ENCODE peak calls at places on chromosomes 13 and 19, in ten cellular contexts. W is skeletal muscle cell; Y is GM23248; T is lower lobe of right lung; H is small intestine; A is GM23338; P is kidney epithelial cell; J is CD8-positive, alpha-beta T cell; G is neuronal stem cell; F is CD4-positive, alpha-beta memory T cell. D is an unnamed sample.

GRCh38 chr19:58229255-58229639 is 533 bp downstream of the ZNF544 start:
- DNase-seq in H (peak), J (no peak), G (no peak), T (no peak), A (peak), F (peak), P (no peak), W (peak), Y (peak), D (peak)

GRCh38 chr13:114021464-114022308 is 47.8 kb upstream of the C13orf46 start:
- DNase-seq in J (no peak), H (no peak), G (no peak), P (no peak), Y (no peak), W (no peak), F (no peak), A (no peak), T (no peak), D (no peak)

GRCh38 chr13:36904219-36904618 is 15.8 kb downstream of the SMAD9 start:
- DNase-seq in F (no peak), G (no peak), H (no peak), A (no peak), Y (no peak), P (no peak), T (no peak), J (no peak), W (no peak), D (no peak)

GRCh38 chr19:5637971-5638370 is 15.1 kb downstream of the SAFB start:
- DNase-seq in T (no peak), H (no peak), Y (peak), A (no peak), P (no peak), F (no peak), J (no peak), W (no peak), G (no peak), D (no peak)

GRCh38 chr19:12163841-12164240 is 945 bp downstream of the ZNF136 start:
- DNase-seq in P (no peak), F (no peak), W (no peak), T (no peak), G (no peak), H (no peak), Y (peak), A (peak), J (no peak), D (no peak)

GRCh38 chr13:35630551-35631275 is 154.2 kb upstream of the MAB21L1 start:
- DNase-seq in T (no peak), A (peak), W (peak), J (no peak), G (peak), H (peak), Y (peak), F (no peak), P (peak), D (peak)

GRCh38 chr19:44775676-44776240 is 1.9 kb upstream of the CBLC start:
- DNase-seq in Y (no peak), A (no peak), T (no peak), G (no peak), F (no peak), P (no peak), W (no peak), J (no peak), H (no peak), D (no peak)

GRCh38 chr13:99981115-99982020 is at the start of gene ZIC2:
- DNase-seq in J (peak), Y (peak), A (peak), T (no peak), W (no peak), G (peak), P (no peak), H (no peak), F (no peak), D (peak)

GRCh38 chr19:19459707-19460251 is 54.3 kb downstream of the GATAD2A start:
- DNase-seq in H (peak), T (peak), J (peak), A (no peak), Y (peak), G (no peak), W (peak), P (no peak), F (peak), D (peak)

GRCh38 chr13:114285166-114285808 is 3.9 kb downstream of the UPF3A start:
- DNase-seq in P (peak), A (no peak), W (no peak), J (no peak), F (no peak), Y (peak), H (no peak), G (no peak), T (no peak), D (no peak)

GRCh38 chr13:79810671-79811070 is 329.7 kb downstream of the NDFIP2 start:
- DNase-seq in Y (peak), H (no peak), G (no peak), W (no peak), T (no peak), F (no peak), P (peak), J (no peak), A (peak), D (peak)

GRCh38 chr13:29524176-29524575 is 71.3 kb downstream of the SLC7A1 start:
- DNase-seq in J (no peak), W (no peak), A (no peak), F (no peak), H (no peak), Y (no peak), T (no peak), P (no peak), G (no peak), D (no peak)

GRCh38 chr13:30831515-30831914 is 74.6 kb upstream of the MEDAG start:
- DNase-seq in H (no peak), Y (no peak), W (no peak), J (no peak), G (no peak), T (no peak), A (no peak), P (no peak), F (no peak), D (no peak)

GRCh38 chr13:96821381-96821780 is 172.9 kb downstream of the OXGR1 start:
- DNase-seq in Y (peak), G (no peak), H (no peak), A (no peak), P (no peak), F (no peak), T (no peak), W (no peak), J (no peak), D (no peak)

GRCh38 chr13:28657784-28658538 is 969 bp upstream of the POMP start:
- DNase-seq in P (no peak), Y (peak), T (no peak), F (no peak), A (no peak), W (no peak), H (peak), G (no peak), J (no peak), D (peak)

GRCh38 chr13:112726018-112726767 is 36.4 kb downstream of the ATP11A start:
- DNase-seq in P (no peak), H (no peak), T (peak), F (no peak), G (no peak), J (no peak), Y (no peak), W (no peak), A (no peak), D (no peak)

GRCh38 chr19:2302319-2303208 is 5.4 kb downstream of the LINGO3 start:
- DNase-seq in T (no peak), A (peak), F (no peak), J (no peak), H (no peak), G (peak), W (no peak), P (no peak), Y (peak), D (no peak)

GRCh38 chr13:41501281-41501680 is 43.9 kb downstream of the RGCC start:
- DNase-seq in P (peak), J (no peak), G (no peak), W (no peak), Y (no peak), F (no peak), H (no peak), A (no peak), T (no peak), D (no peak)

GRCh38 chr19:29663861-29664752 is 1.2 kb upstream of the PLEKHF1 start:
- DNase-seq in A (no peak), P (no peak), J (no peak), G (no peak), Y (peak), W (no peak), T (no peak), H (no peak), F (no peak), D (no peak)

GRCh38 chr13:51818771-51819511 is 15.0 kb upstream of the DHRS12 start:
- DNase-seq in F (peak), W (no peak), P (no peak), A (no peak), G (no peak), T (no peak), H (no peak), Y (peak), J (no peak), D (peak)

GRCh38 chr13:59906413-59907027 is 257.2 kb downstream of the DIAPH3 start:
- DNase-seq in H (peak), J (no peak), W (no peak), A (peak), F (no peak), G (no peak), P (peak), T (no peak), Y (peak), D (peak)

GRCh38 chr19:11375143-11375948 is 880 bp downstream of the SWSAP1 start:
- DNase-seq in F (peak), J (peak), H (peak), A (peak), G (no peak), T (peak), W (no peak), P (no peak), Y (no peak), D (peak)

GRCh38 chr19:33778089-33778791 is 18.4 kb upstream of the KCTD15 start:
- DNase-seq in J (peak), T (peak), P (no peak), W (no peak), F (peak), Y (peak), G (peak), A (peak), H (peak), D (peak)

GRCh38 chr13:108483981-108484380 is 145.4 kb upstream of the MYO16 start:
- DNase-seq in J (no peak), Y (no peak), T (no peak), H (no peak), P (no peak), A (no peak), G (no peak), W (no peak), F (no peak), D (no peak)

GRCh38 chr13:98466634-98467236 is 110.2 kb downstream of the STK24 start:
- DNase-seq in P (no peak), F (no peak), W (no peak), T (no peak), G (no peak), Y (peak), A (peak), J (no peak), H (no peak), D (peak)

GRCh38 chr19:4415352-4415751 is 12.9 kb downstream of the CHAF1A start:
- DNase-seq in H (peak), Y (peak), F (no peak), A (peak), W (no peak), T (no peak), P (no peak), J (no peak), G (no peak), D (no peak)

GRCh38 chr13:87459419-87459818 is 211.8 kb upstream of the SLITRK5 start:
- DNase-seq in T (no peak), F (no peak), P (no peak), G (no peak), W (no peak), Y (no peak), J (no peak), A (no peak), H (no peak), D (no peak)

GRCh38 chr19:33376423-33376822 is 2.9 kb downstream of the CEBPG start:
- DNase-seq in G (no peak), F (no peak), Y (peak), H (peak), A (no peak), P (no peak), J (no peak), W (peak), T (no peak), D (no peak)

GRCh38 chr13:104318121-104318520 is 1251.9 kb upstream of the SLC10A2 start:
- DNase-seq in Y (no peak), J (no peak), W (no peak), G (no peak), H (no peak), A (peak), P (no peak), F (no peak), T (no peak), D (no peak)

GRCh38 chr19:29680447-29680846 is 15.2 kb downstream of the PLEKHF1 start:
- DNase-seq in J (peak), G (no peak), H (peak), Y (no peak), T (peak), F (peak), P (no peak), A (no peak), W (no peak), D (peak)

GRCh38 chr13:64810701-64811258 is 2419.4 kb downstream of the PCDH9 start:
- DNase-seq in W (peak), P (no peak), F (no peak), J (no peak), A (no peak), G (no peak), H (no peak), Y (peak), T (no peak), D (no peak)

DNA sequence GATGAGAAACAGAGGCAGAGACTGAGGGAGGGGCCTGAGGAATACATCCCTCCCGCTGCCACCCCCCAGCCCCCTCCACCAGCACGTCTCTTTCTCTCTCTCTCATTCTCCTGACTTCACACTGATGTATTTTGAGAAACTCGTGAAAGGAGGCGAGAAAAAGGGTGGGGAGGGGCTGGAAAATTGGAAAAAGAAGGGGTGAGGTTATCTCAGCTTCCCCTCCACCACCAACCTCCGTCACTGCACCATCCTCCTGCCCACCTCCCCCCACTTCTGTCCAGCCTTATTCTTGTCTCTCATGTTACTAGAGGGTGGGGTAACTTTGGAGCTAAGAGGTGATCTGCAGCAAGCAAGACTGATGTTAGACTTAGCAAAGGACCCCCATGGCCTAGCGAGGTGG is 1.5 kb downstream of the SLC17A7 start:
- DNase-seq in W (no peak), A (no peak), G (no peak), Y (no peak), J (no peak), F (no peak), T (no peak), P (no peak), H (no peak), D (no peak)
- H3K4me3 ChIP-seq in W (no peak), A (no peak), G (peak), Y (no peak), J (no peak), F (no peak), T (no peak), P (no peak), H (no peak), D (no peak)

GRCh38 chr19:17104679-17105078 is 29.1 kb downstream of the MYO9B start:
- DNase-seq in W (no peak), J (no peak), A (no peak), T (no peak), F (no peak), P (no peak), G (no peak), H (no peak), Y (no peak), D (peak)
- H3K4me3 ChIP-seq in W (no peak), J (no peak), A (no peak), T (no peak), F (no peak), P (no peak), G (no peak), H (no peak), Y (no peak), D (no peak)

DNA sequence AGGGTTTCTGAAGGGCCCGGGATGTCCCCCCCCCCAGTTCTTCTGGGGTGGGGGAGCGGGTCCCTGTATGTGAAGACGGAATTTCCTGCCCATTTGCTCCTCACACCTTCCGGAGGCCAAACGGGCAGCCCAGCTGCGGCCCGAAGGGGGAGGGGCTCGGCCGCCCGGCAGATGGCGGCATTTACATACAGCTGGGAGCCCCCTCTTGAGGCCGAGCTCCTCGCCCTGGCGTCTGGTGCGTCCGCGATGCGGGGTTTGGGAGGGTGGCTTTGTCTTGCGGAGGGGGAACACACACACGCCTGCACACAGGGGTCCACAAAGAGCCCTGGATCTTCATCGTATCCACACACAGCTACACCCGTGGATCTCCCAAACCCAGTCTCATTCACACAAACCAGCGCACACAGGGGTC is 891 bp upstream of the DLL3 start:
- DNase-seq in F (no peak), A (peak), T (no peak), P (no peak), H (peak), Y (peak), G (peak), J (peak), W (no peak), D (peak)
- H3K4me3 ChIP-seq in F (no peak), A (peak), T (no peak), P (no peak), H (no peak), Y (peak), G (peak), J (no peak), W (peak), D (no peak)

GRCh38 chr19:30807263-30807662 is 435.1 kb downstream of the ZNF536 start:
- DNase-seq in A (no peak), T (no peak), F (no peak), Y (no peak), J (no peak), G (no peak), P (no peak), H (no peak), W (no peak), D (no peak)

GRCh38 chr19:30815889-30816580 is 443.9 kb downstream of the ZNF536 start:
- DNase-seq in W (no peak), P (no peak), J (no peak), T (no peak), G (no peak), A (no peak), F (no peak), Y (no peak), H (no peak), D (no peak)

GRCh38 chr19:30817965-30818364 is 445.8 kb downstream of the ZNF536 start:
- DNase-seq in G (no peak), T (no peak), J (no peak), H (no peak), W (no peak), Y (no peak), A (no peak), P (no peak), F (no peak), D (no peak)

GRCh38 chr19:30811397-30812098 is 439.4 kb downstream of the ZNF536 start:
- DNase-seq in T (no peak), J (no peak), P (no peak), A (no peak), W (no peak), G (no peak), H (no peak), Y (no peak), F (no peak), D (no peak)

GRCh38 chr19:30812099-30812684 is 440.0 kb downstream of the ZNF536 start:
- DNase-seq in J (no peak), A (no peak), P (no peak), H (no peak), Y (no peak), G (no peak), T (no peak), F (no peak), W (no peak), D (no peak)
- H3K4me3 ChIP-seq in J (no peak), A (no peak), P (no peak), H (no peak), Y (no peak), G (no peak), T (no peak), F (no peak), W (no peak), D (no peak)

DNA sequence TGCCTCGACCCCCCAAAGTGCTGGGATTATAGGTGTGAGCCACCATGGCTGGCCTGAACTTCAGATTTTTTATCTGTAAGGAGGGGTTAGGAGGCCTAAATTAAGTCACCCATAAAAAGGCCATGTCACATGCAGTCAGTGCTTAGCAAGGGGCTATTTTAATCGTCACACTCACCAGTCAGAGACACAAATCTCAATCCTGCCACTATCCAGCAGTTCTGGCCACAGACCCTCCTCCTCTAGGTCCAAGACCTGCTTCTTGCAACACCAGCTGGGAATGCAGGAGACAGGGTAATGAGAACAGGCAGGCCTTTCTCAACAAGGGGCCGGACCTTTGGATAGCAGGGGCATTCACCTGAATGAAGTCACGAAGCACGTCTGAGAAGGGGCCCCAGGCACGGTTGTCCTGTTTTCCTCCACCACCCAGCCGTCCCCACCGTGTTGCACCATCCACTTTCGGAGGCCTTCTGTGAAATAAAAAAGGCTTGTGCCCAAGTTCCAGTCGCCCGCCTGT is 1.4 kb downstream of the FBXO27 start:
- DNase-seq in A (no peak), Y (no peak), F (no peak), H (no peak), T (no peak), W (no peak), G (peak), P (no peak), J (no peak), D (no peak)
- H3K4me3 ChIP-seq in A (peak), Y (peak), F (peak), H (no peak), T (peak), W (peak), G (peak), P (peak), J (peak), D (peak)

DNA sequence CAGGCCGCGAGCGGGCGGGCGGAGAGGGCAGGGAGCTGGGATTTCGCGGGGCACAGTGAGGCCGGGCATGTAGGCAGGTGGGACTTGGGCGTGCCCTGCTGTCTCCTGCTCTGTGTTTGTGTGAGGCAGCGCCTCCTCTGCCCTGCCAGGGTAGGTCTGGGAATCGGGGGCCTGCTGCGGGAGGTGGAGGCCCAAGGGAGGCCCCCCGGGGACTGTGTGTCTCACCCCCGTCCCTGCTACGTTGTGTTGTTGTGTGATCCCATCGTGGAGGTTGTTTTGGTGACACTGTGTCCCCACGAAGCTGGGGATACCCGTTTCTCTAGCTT is 957 bp downstream of the FXYD1 start:
- DNase-seq in W (no peak), T (no peak), G (no peak), J (no peak), H (no peak), F (no peak), P (no peak), A (no peak), Y (no peak), D (no peak)
- H3K4me3 ChIP-seq in W (no peak), T (peak), G (no peak), J (no peak), H (no peak), F (no peak), P (no peak), A (no peak), Y (no peak), D (no peak)

GRCh38 chr19:55012294-55012693 is 25.8 kb downstream of the GP6 start:
- DNase-seq in T (no peak), A (no peak), H (no peak), W (no peak), P (no peak), Y (no peak), F (no peak), G (no peak), J (no peak), D (no peak)

GRCh38 chr19:55013596-55013995 is 24.5 kb downstream of the GP6 start:
- DNase-seq in W (no peak), G (no peak), P (no peak), F (no peak), A (no peak), Y (no peak), T (no peak), J (no peak), H (no peak), D (no peak)

GRCh38 chr19:55016017-55016416 is 22.0 kb downstream of the GP6 start:
- DNase-seq in A (no peak), T (no peak), W (no peak), J (no peak), F (no peak), Y (no peak), H (no peak), G (no peak), P (no peak), D (no peak)

GRCh38 chr19:55015126-55015525 is 22.9 kb downstream of the GP6 start:
- DNase-seq in A (no peak), W (no peak), J (no peak), P (no peak), T (no peak), Y (no peak), G (no peak), H (no peak), F (no peak), D (no peak)

GRCh38 chr19:55014714-55015113 is 23.4 kb downstream of the GP6 start:
- DNase-seq in W (no peak), G (no peak), H (no peak), T (no peak), F (no peak), J (no peak), A (no peak), Y (no peak), P (no peak), D (no peak)
- H3K4me3 ChIP-seq in W (no peak), G (no peak), H (no peak), T (no peak), F (no peak), J (no peak), A (no peak), Y (no peak), P (no peak), D (no peak)

D was measured in GM12865.